ENCODE peak calls at places on chromosome 11, in four cellular contexts. G is NT2/D1; W is H7; P is CD4-positive, CD25-positive, alpha-beta regulatory T cell. C is an unnamed sample.

GRCh38 chr11:115170133-115170815 is 333.9 kb downstream of the CADM1 start:
- DNase-seq in W (peak), G (peak), P (no peak), C (peak)

GRCh38 chr11:93741094-93741881 is at the start of the genes C11orf54 and TAF1D:
- DNase-seq in G (peak), W (peak), P (peak), C (peak)

GRCh38 chr11:12698049-12698448 is 23.8 kb downstream of the TEAD1 start:
- DNase-seq in G (no peak), W (peak), P (no peak), C (peak)

GRCh38 chr11:122246885-122247284 is 130.9 kb upstream of the BLID start:
- DNase-seq in G (no peak), W (no peak), P (no peak), C (no peak)

GRCh38 chr11:129960216-129961214 is 42.1 kb downstream of the PRDM10 start:
- DNase-seq in W (no peak), G (no peak), P (no peak), C (no peak)

GRCh38 chr11:126115820-126116319 is 53.2 kb upstream of the CDON start:
- DNase-seq in W (peak), P (peak), G (no peak), C (no peak)

GRCh38 chr11:78802058-78802633 is 227.5 kb upstream of the NARS2 start:
- DNase-seq in W (no peak), P (no peak), G (no peak), C (no peak)

GRCh38 chr11:31827458-31828206 is 16.5 kb upstream of the PAX6 start:
- DNase-seq in G (no peak), W (peak), P (no peak), C (no peak)

GRCh38 chr11:93772123-93772522 is 12.0 kb upstream of the MED17 start:
- DNase-seq in P (no peak), G (no peak), W (no peak), C (no peak)

GRCh38 chr11:87712802-87713202 is 462.4 kb downstream of the RAB38 start:
- DNase-seq in P (no peak), W (no peak), G (no peak), C (no peak)

GRCh38 chr11:14107071-14107470 is 144.5 kb downstream of the SPON1 start:
- DNase-seq in P (no peak), G (no peak), W (no peak), C (no peak)

GRCh38 chr11:10623797-10624761 is 55.6 kb upstream of the LYVE1 start:
- DNase-seq in G (peak), W (peak), P (no peak), C (no peak)

GRCh38 chr11:55707029-55707428 is 45.0 kb downstream of the OR4C6 start:
- DNase-seq in P (no peak), G (peak), W (peak), C (peak)

GRCh38 chr11:128503231-128503991 is 83.9 kb downstream of the ETS1 start:
- DNase-seq in G (no peak), W (no peak), P (peak), C (no peak)

GRCh38 chr11:8477151-8477550 is 116.9 kb downstream of the STK33 start:
- DNase-seq in P (no peak), W (no peak), G (no peak), C (no peak)

GRCh38 chr11:79437274-79437980 is 3.4 kb downstream of the TENM4 start:
- DNase-seq in G (peak), P (no peak), W (peak), C (no peak)

GRCh38 chr11:130725417-130726233 is 190.7 kb downstream of the SNX19 start:
- DNase-seq in P (no peak), W (no peak), G (no peak), C (no peak)

GRCh38 chr11:123300874-123301695 is 106.0 kb upstream of the CLMP start:
- DNase-seq in W (no peak), G (peak), P (no peak), C (peak)

GRCh38 chr11:3156661-3157311 is 8.3 kb downstream of the OSBPL5 start:
- DNase-seq in G (no peak), W (peak), P (no peak), C (no peak)

GRCh38 chr11:113181094-113181493 is 133.3 kb upstream of the TTC12 start:
- DNase-seq in W (no peak), G (no peak), P (no peak), C (no peak)

GRCh38 chr11:20357150-20357549 is 6.4 kb upstream of the HTATIP2 start:
- DNase-seq in W (no peak), G (no peak), P (no peak), C (no peak)

GRCh38 chr11:9120659-9121350 is 29.4 kb upstream of the SCUBE2 start:
- DNase-seq in W (peak), G (peak), P (no peak), C (no peak)

GRCh38 chr11:34490304-34490703 is 23.3 kb downstream of the ELF5 start:
- DNase-seq in W (no peak), G (peak), P (no peak), C (no peak)

GRCh38 chr11:79412761-79413160 is 28.1 kb downstream of the TENM4 start:
- DNase-seq in G (no peak), P (no peak), W (no peak), C (no peak)

GRCh38 chr11:130190371-130190881 is 30.8 kb downstream of the ST14 start:
- DNase-seq in W (no peak), G (no peak), P (no peak), C (no peak)

GRCh38 chr11:61259363-61259762 is 18.4 kb downstream of the PGA5 start:
- DNase-seq in G (no peak), W (no peak), P (no peak), C (no peak)

GRCh38 chr11:70000228-70000627 is 77.9 kb upstream of the ANO1 start:
- DNase-seq in G (peak), W (no peak), P (no peak), C (peak)

GRCh38 chr11:34359548-34359891 is 1.7 kb upstream of the ABTB2 start:
- DNase-seq in G (no peak), W (peak), P (no peak), C (no peak)

GRCh38 chr11:35583126-35583525 is 35.1 kb upstream of the FJX1 start:
- DNase-seq in P (no peak), W (no peak), G (no peak), C (no peak)

GRCh38 chr11:132744771-132745170 is 787.5 kb downstream of the OPCML start:
- DNase-seq in P (no peak), W (no peak), G (no peak), C (no peak)

GRCh38 chr11:95358516-95359322 is 127.7 kb upstream of the SESN3 start:
- DNase-seq in W (no peak), G (no peak), P (no peak), C (no peak)

DNA sequence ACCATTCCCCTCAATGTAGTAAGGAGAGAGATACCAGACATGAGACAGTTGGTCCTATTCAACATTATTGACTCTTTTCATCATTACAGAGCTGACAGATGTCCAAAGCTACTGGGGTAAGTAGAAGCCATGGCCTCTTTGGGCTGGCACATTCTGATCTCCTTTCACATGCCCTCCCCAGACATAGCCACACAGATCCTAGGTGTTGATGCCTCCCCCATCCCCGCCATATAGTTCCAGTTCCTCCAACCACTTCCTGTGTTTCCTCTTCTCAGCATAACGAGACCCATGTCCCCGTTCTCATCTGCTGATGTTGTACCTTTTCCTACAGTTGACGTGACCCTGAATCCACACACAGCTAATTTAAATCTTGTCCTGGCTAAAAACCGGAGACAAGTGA is 14.0 kb downstream of the TRIM6 start:
- DNase-seq in G (no peak), W (no peak), P (no peak), C (peak)
- H3K4me3 ChIP-seq in G (no peak), W (no peak), P (no peak), C (no peak)

DNA sequence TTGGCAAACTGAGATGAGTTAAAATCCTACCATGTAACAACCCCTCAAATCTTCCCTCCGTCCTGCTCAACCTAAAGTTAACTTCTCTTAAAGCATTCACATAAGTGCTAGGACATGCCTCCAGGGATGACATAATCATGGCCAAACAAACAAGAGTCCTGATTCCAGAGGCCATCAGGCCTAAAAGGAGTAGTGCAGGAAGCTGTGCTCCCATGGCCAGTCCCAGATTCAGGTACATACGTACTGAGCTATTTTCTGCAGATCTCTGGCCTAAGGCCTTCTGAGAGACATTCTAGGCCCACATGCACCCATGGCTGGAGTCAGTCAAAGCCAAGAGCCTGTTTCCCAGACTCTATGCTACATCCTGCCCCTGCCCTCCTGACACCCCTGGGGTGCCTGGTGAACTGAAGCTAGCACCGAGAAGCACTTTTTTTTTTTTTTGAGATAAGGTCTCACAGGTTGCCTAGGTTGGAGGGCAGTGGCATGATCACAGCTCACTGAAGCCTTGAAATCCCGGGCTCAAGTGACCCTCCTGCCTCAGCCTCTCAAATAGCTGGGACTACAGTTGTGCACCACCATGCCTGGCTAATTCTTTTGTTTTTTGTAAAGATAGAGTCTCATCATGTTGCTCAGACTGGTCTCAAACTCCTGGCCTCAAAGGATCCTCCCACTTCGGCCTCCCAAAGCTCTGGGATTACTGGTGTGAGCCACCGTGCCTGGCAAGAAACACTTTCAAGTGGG is 586 bp downstream of the CD3D start:
- DNase-seq in W (no peak), P (no peak), G (no peak), C (no peak)
- H3K4me3 ChIP-seq in W (no peak), P (peak), G (no peak), C (peak)

GRCh38 chr11:111938687-111939160 is 1.6 kb downstream of the DIXDC1 start:
- DNase-seq in G (no peak), W (peak), P (no peak), C (no peak)
- H3K4me3 ChIP-seq in G (no peak), W (no peak), P (peak), C (no peak)

DNA sequence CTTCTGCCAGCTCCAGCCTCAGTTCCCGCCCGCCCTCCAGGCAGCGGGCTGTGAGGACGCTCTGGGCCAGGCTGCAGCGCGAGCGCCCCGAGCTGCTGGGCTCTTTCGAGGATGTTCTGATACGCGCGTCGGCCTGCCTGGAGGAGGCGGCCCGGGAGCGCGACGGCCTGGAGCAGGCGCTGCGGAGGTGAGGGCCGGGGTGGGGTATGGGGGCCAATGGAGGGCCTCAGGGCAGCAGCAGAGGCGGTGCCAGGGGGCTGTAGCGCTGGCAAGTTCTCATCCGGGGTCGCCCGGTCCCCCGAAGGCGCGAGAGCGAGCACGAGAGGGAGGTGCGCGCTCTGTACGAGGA is 2.2 kb downstream of the CRACR2B start:
- DNase-seq in P (no peak), W (no peak), G (no peak), C (no peak)
- H3K4me3 ChIP-seq in P (no peak), W (peak), G (peak), C (no peak)

GRCh38 chr11:111909378-111909777 is 2.2 kb downstream of the CRYAB start:
- DNase-seq in W (no peak), P (no peak), G (no peak), C (no peak)
- H3K4me3 ChIP-seq in W (no peak), P (no peak), G (no peak), C (no peak)

DNA sequence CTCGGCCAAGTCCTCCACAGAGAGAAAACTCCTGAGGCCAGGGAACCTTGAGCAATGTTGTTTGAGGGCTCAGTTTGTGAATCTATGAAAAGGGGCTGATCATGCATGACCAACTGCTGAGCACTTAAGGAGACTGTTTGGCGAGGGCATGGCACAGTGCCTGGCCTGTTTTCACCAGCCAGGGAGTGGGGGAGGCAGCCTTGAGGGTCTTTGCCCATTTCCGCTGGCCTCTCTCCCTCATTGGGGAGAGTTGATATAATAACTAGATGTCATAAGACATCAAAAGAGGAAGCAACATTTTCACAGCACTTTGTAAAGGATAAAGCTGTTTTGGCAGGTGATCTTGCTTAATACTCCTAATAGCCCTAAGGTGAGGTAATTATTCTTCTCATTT is 110.6 kb downstream of the TP53I11 start:
- DNase-seq in G (no peak), P (no peak), W (no peak), C (no peak)
- H3K4me3 ChIP-seq in G (no peak), P (no peak), W (no peak), C (no peak)

DNA sequence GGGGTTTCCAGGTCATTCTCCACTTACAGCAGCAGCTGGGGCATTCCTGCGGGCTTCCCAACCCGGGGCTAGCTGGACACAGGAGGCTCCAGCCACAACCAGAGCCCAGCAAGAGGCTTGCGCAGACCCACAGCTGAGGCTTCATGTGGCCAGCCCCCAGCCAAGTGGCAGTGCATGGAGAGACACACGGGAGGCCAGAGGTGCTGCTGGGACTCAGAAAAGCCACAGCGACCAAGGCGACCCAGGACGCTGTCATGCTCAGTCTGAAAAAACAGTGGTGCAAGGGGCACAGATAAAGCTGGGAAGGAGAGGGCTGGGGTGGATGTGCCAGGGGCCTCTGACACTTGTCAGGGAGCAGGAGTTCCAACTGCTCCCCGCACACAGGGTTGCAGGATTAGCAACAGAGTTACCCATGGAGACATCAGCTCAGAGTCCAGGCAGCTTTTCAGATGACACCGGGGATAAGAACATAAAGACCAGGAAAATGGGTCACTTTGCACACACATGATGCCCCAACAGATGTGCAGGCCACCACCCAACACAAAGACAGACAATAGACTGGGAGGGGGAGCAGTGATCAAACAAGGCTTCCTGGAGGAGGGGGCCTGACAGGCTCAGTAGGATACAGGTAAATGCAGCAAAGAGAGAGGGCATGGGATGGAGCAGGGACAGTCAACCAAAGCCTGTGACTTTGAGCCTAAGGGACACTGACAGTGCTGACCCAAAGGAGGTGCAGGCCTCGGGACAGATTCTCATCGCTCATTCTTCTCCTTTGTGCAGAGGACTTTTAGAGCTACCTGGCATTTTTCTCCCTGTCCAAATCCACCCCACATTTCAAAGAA is 6.9 kb upstream of the NEAT1 start:
- DNase-seq in P (no peak), G (no peak), W (peak), C (no peak)
- H3K4me3 ChIP-seq in P (peak), G (no peak), W (no peak), C (peak)

DNA sequence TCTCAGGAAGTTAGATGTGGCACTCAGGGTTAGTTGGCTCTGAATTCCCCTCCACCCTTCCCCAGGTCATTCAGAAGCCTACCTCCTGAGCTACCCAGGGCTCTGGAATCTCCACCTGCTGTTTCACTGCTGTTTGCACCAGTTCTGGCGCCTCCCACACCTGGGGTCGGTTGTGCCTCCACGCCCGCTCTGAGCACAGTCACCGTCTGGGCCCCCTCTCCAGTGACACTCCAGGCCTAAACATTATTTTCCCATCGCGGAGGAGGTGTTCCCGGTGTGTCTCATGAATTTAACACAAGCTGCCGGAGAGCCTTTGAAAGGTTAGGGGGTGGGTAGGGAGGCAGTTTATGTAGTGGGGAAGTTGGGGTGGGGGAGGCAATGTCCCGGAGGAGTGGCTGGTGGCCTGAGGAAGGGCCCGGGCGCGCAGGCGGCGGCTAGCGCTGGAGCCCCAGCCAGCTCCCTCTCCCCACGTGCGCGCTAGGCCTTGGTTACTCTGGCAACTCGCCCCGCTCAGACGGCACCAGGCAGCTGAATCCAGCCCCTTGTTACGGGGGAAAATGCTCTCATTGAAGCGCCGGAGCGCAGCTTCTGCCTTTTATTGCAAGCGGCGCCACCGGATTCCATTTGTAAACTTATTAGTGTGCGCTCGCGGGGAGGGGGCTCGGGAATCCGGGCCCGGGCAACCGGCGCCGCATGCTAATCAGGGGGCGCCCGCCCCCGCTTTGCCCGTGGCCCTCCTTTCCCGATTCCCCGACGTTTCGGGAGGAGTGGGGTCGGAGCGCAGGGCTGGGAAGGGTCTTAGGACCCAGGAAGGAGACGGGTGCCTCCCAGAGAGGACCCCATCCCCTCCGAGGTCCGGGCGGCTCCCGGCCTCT is 52.4 kb downstream of the GRIK4 start:
- DNase-seq in W (peak), G (no peak), P (no peak), C (no peak)
- H3K4me3 ChIP-seq in W (peak), G (peak), P (no peak), C (no peak)